ENCODE peak calls at places on chromosomes 1 and 21, in nine cellular contexts. C is AG10803, T is cardiac muscle cell, G is fibroblast of lung, H is uterus, B is psoas muscle, D is breast epithelium, J is A549, A is lower lobe of right lung. Z is an unnamed sample.

GRCh38 chr1:116914667-116915066 is 5.0 kb downstream of the PTGFRN start:
- DNase-seq in C (no peak), T (no peak), G (no peak), H (no peak), B (no peak), D (no peak), J (no peak), A (no peak), Z (no peak)

GRCh38 chr1:88946845-88947244 is 45.6 kb downstream of the KYAT3 start:
- DNase-seq in C (no peak), T (peak; percentile 28), G (peak; percentile 38), H (no peak), B (no peak), D (no peak), J (no peak), A (no peak), Z (no peak)

GRCh38 chr21:36480618-36481017 is 696 bp upstream of the CLDN14 start:
- DNase-seq in C (no peak), T (no peak), G (no peak), H (no peak), B (no peak), D (no peak), J (no peak), A (no peak), Z (no peak)

GRCh38 chr21:32597205-32597604 is 11.9 kb upstream of the TCP10L start:
- DNase-seq in C (peak; percentile 80), T (peak; percentile 70), G (peak; percentile 96), H (no peak), B (no peak), D (no peak), J (peak; percentile 56), A (no peak), Z (no peak)

GRCh38 chr21:40752125-40752524 is 94.8 kb downstream of the DSCAM start:
- DNase-seq in C (no peak), T (no peak), G (no peak), H (no peak), B (no peak), D (no peak), J (no peak), A (no peak), Z (no peak)

GRCh38 chr1:175481126-175482071 is 262.0 kb downstream of the TNR start:
- DNase-seq in C (peak; percentile 22), T (peak; percentile 54), G (peak; percentile 7), H (no peak), B (no peak), D (no peak), J (peak; percentile 12), A (no peak), Z (no peak)

GRCh38 chr21:39567180-39567972 is 45.4 kb upstream of the B3GALT5 start:
- DNase-seq in C (no peak), T (no peak), G (no peak), H (no peak), B (no peak), D (no peak), J (no peak), A (no peak), Z (no peak)

GRCh38 chr1:109788695-109789521 is 25.2 kb upstream of the EPS8L3 start:
- DNase-seq in C (no peak), T (no peak), G (no peak), H (peak; percentile 12), B (no peak), D (peak; percentile 30), J (peak; percentile 65), A (peak; percentile 44), Z (no peak)

GRCh38 chr1:29513357-29513756 is 277.0 kb downstream of the PTPRU start:
- DNase-seq in C (peak; percentile 67), T (peak; percentile 61), G (peak; percentile 74), H (no peak), B (peak; percentile 24), D (no peak), J (peak; percentile 57), A (no peak), Z (no peak)

GRCh38 chr1:44609412-44609767 is 64.9 kb downstream of the TMEM53 start:
- DNase-seq in C (peak; percentile 45), T (peak; percentile 58), G (peak; percentile 28), H (peak; percentile 71), B (peak; percentile 57), D (no peak), J (peak; percentile 30), A (no peak), Z (peak; percentile 63)

GRCh38 chr1:43204394-43204793 is 32.3 kb downstream of the CFAP57 start:
- DNase-seq in C (no peak), T (no peak), G (no peak), H (no peak), B (no peak), D (no peak), J (no peak), A (no peak), Z (no peak)

GRCh38 chr1:20584890-20585289 is 4.0 kb upstream of the CDA start:
- DNase-seq in C (no peak), T (peak; percentile 43), G (peak; percentile 50), H (no peak), B (no peak), D (no peak), J (peak; percentile 77), A (no peak), Z (no peak)

GRCh38 chr1:61397495-61397894 is 315.1 kb downstream of the NFIA start:
- DNase-seq in C (no peak), T (no peak), G (no peak), H (no peak), B (no peak), D (no peak), J (no peak), A (no peak), Z (no peak)

GRCh38 chr1:239814306-239814881 is 277.3 kb upstream of the FMN2 start:
- DNase-seq in C (peak; percentile 37), T (peak; percentile 22), G (peak; percentile 95), H (peak; percentile 69), B (no peak), D (no peak), J (peak; percentile 89), A (no peak), Z (peak; percentile 50)

GRCh38 chr1:29579821-29580425 is 343.6 kb downstream of the PTPRU start:
- DNase-seq in C (peak; percentile 81), T (peak; percentile 38), G (peak; percentile 96), H (no peak), B (no peak), D (no peak), J (no peak), A (no peak), Z (no peak)

GRCh38 chr1:210586785-210587184 is 258.1 kb downstream of the HHAT start:
- DNase-seq in C (peak; percentile 47), T (no peak), G (peak; percentile 3), H (no peak), B (no peak), D (no peak), J (no peak), A (no peak), Z (no peak)

GRCh38 chr21:26842300-26842699 is 2.9 kb downstream of the ADAMTS1 start:
- DNase-seq in C (peak; percentile 81), T (peak; percentile 64), G (peak; percentile 30), H (no peak), B (no peak), D (no peak), J (no peak), A (no peak), Z (no peak)

GRCh38 chr21:26844258-26845065 is 747 bp downstream of the ADAMTS1 start:
- DNase-seq in C (peak; percentile 44), T (peak; percentile 61), G (peak; percentile 56), H (peak; percentile 61), B (peak; percentile 69), D (no peak), J (peak; percentile 33), A (peak; percentile 57), Z (peak; percentile 86)

GRCh38 chr21:26845066-26845749 is at the start of gene ADAMTS1:
- DNase-seq in C (peak; percentile 91), T (peak; percentile 96), G (peak; percentile 70), H (peak; percentile 97), B (peak; percentile 91), D (peak; percentile 87), J (peak; percentile 38), A (peak; percentile 82), Z (peak; percentile 98)

GRCh38 chr21:26842976-26843911 is 2.0 kb downstream of the ADAMTS1 start:
- DNase-seq in C (peak; percentile 95), T (peak; percentile 96), G (peak; percentile 94), H (peak; percentile 96), B (peak; percentile 94), D (peak; percentile 80), J (peak; percentile 67), A (peak; percentile 84), Z (peak; percentile 95)

DNA sequence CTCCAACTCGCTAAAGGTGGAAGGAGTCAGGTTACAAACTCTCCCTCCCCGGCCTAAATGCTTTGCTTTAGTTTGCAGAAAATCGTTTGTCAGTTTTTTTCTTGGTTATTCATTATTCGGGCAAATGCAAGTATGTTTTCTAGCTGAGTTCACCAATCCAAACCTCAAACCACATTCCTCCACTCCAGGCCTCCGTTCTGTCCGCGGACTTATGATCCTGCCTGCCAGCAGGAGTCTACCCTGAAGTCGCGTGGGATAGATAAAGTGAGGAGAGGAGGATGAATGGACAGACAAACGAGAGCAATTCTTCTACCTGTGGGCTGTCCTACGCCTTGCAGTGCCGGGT is 1.3 kb downstream of the ADAMTS1 start:
- DNase-seq in C (peak; percentile 64), T (peak; percentile 66), G (peak; percentile 89), H (no peak), B (no peak), D (no peak), J (peak; percentile 33), A (no peak), Z (no peak)
- H3K4me3 ChIP-seq in C (peak overlapping the region; percentile 98), T (peak overlapping the region; percentile 97), G (peak overlapping the region; percentile 99), H (peak overlapping the region; percentile 69), B (peak overlapping the region; percentile 90), D (peak overlapping the region; percentile 83), J (peak overlapping the region; percentile 42), A (peak overlapping the region; percentile 79), Z (peak overlapping the region; percentile 88)

GRCh38 chr21:45982256-45982757 is 737 bp downstream of the COL6A1 start:
- DNase-seq in C (no peak), T (peak; percentile 25), G (no peak), H (peak; percentile 51), B (peak; percentile 39), D (peak; percentile 47), J (no peak), A (peak; percentile 42), Z (peak; percentile 84)
- H3K4me3 ChIP-seq in C (peak overlapping the region; percentile 96), T (peak overlapping the region; percentile 68), G (peak overlapping the region; percentile 76), H (peak overlapping the region; percentile 92), B (peak overlapping the region; percentile 93), D (peak overlapping the region; percentile 89), J (peak overlapping the region; percentile 44), A (peak overlapping the region; percentile 73), Z (peak overlapping the region; percentile 97)

DNA sequence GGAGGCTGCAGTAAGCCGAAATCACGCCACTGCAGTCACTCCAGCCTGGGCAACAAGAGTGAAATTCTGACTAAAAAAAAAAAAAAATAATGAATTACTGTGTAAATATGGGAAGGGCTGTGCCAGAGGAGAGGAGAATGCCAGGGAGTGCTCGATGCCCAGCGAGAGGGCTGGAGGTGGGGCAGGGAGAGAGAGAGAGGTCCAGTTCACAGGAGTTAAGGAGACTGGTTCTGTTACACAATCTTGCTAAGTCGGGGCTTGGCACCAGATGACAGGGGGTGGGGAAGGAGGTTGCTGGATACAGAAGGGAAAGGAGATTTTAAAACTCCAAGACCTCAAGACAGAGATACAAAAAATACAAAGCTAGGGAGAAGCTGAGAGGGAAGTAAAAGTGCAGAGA is 1.2 kb downstream of the SELENBP1 start:
- DNase-seq in C (peak; percentile 69), T (peak; percentile 69), G (peak; percentile 19), H (peak; percentile 78), B (peak; percentile 66), D (no peak), J (peak; percentile 49), A (peak; percentile 87), Z (peak; percentile 86)
- H3K4me3 ChIP-seq in C (peak overlapping the region; percentile 63), T (no peak overlapping the region), G (peak overlapping the region; percentile 67), H (peak overlapping the region; percentile 29), B (peak overlapping the region; percentile 76), D (peak overlapping the region; percentile 37), J (no peak overlapping the region), A (peak overlapping the region; percentile 70), Z (peak overlapping the region; percentile 14)

GRCh38 chr21:34612056-34612455 is 2.9 kb downstream of the RCAN1 start:
- DNase-seq in C (no peak), T (no peak), G (no peak), H (no peak), B (no peak), D (no peak), J (no peak), A (no peak), Z (no peak)
- H3K4me3 ChIP-seq in C (no peak overlapping the region), T (no peak overlapping the region), G (no peak overlapping the region), H (no peak overlapping the region), B (no peak overlapping the region), D (no peak overlapping the region), J (no peak overlapping the region), A (no peak overlapping the region), Z (no peak overlapping the region)

Z was measured in aorta.